ENCODE peak calls at places on chromosome 20, in six cellular contexts. One of them, this sample, is unnamed.

GRCh38 chr20:10658876-10659632 is 14.7 kb downstream of the JAG1 start:
- DNase-seq in vagina: no peak
- DNase-seq in sigmoid colon: no peak
- DNase-seq in transverse colon: no peak
- DNase-seq in GM12891: no peak
- DNase-seq in HepG2: no peak
- DNase-seq in this sample: no peak

GRCh38 chr20:36779656-36780025 is 6.1 kb upstream of the DSN1 start:
- DNase-seq in sigmoid colon: no peak
- DNase-seq in HepG2: no peak
- DNase-seq in GM12891: no peak
- DNase-seq in vagina: no peak
- DNase-seq in transverse colon: no peak
- DNase-seq in this sample: no peak

GRCh38 chr20:45842169-45842812 is 8.7 kb downstream of the SNX21 start:
- DNase-seq in sigmoid colon: peak
- DNase-seq in GM12891: peak
- DNase-seq in transverse colon: peak
- DNase-seq in vagina: no peak
- DNase-seq in HepG2: no peak
- DNase-seq in this sample: no peak

GRCh38 chr20:44496976-44497375 is 21.3 kb downstream of the TTPAL start:
- DNase-seq in vagina: no peak
- DNase-seq in HepG2: no peak
- DNase-seq in transverse colon: no peak
- DNase-seq in sigmoid colon: peak
- DNase-seq in GM12891: no peak
- DNase-seq in this sample: no peak

GRCh38 chr20:39623584-39624234 is 661.6 kb downstream of the DHX35 start:
- DNase-seq in GM12891: no peak
- DNase-seq in vagina: no peak
- DNase-seq in transverse colon: no peak
- DNase-seq in sigmoid colon: no peak
- DNase-seq in HepG2: no peak
- DNase-seq in this sample: no peak

GRCh38 chr20:20318318-20319161 is 49.4 kb upstream of the INSM1 start:
- DNase-seq in GM12891: no peak
- DNase-seq in sigmoid colon: no peak
- DNase-seq in transverse colon: no peak
- DNase-seq in HepG2: no peak
- DNase-seq in vagina: no peak
- DNase-seq in this sample: no peak

GRCh38 chr20:19254956-19255355 is 42.5 kb downstream of the SLC24A3 start:
- DNase-seq in sigmoid colon: no peak
- DNase-seq in transverse colon: no peak
- DNase-seq in HepG2: no peak
- DNase-seq in vagina: no peak
- DNase-seq in GM12891: no peak
- DNase-seq in this sample: no peak

GRCh38 chr20:1087311-1087710 is 31.1 kb upstream of the PSMF1 start:
- DNase-seq in transverse colon: no peak
- DNase-seq in vagina: no peak
- DNase-seq in GM12891: no peak
- DNase-seq in HepG2: no peak
- DNase-seq in sigmoid colon: no peak
- DNase-seq in this sample: no peak

GRCh38 chr20:35327074-35327976 is 35.1 kb upstream of the FAM83C start:
- DNase-seq in vagina: no peak
- DNase-seq in transverse colon: peak
- DNase-seq in HepG2: peak
- DNase-seq in sigmoid colon: no peak
- DNase-seq in GM12891: no peak
- DNase-seq in this sample: no peak

GRCh38 chr20:44502968-44503367 is 18.9 kb downstream of the SERINC3 start:
- DNase-seq in GM12891: no peak
- DNase-seq in transverse colon: no peak
- DNase-seq in HepG2: no peak
- DNase-seq in vagina: no peak
- DNase-seq in sigmoid colon: no peak
- DNase-seq in this sample: no peak

GRCh38 chr20:20706285-20706684 is 6.2 kb downstream of the RALGAPA2 start:
- DNase-seq in HepG2: peak
- DNase-seq in sigmoid colon: no peak
- DNase-seq in GM12891: no peak
- DNase-seq in transverse colon: no peak
- DNase-seq in vagina: no peak
- DNase-seq in this sample: no peak

GRCh38 chr20:54015496-54015895 is 54.9 kb downstream of the BCAS1 start:
- DNase-seq in vagina: no peak
- DNase-seq in HepG2: no peak
- DNase-seq in sigmoid colon: no peak
- DNase-seq in GM12891: no peak
- DNase-seq in transverse colon: no peak
- DNase-seq in this sample: no peak

GRCh38 chr20:63597651-63598478 is 23.8 kb upstream of the HELZ2 start:
- DNase-seq in sigmoid colon: no peak
- DNase-seq in HepG2: no peak
- DNase-seq in transverse colon: no peak
- DNase-seq in GM12891: no peak
- DNase-seq in vagina: no peak
- DNase-seq in this sample: no peak

GRCh38 chr20:63595416-63596127 is 21.5 kb upstream of the HELZ2 start:
- DNase-seq in GM12891: no peak
- DNase-seq in sigmoid colon: no peak
- DNase-seq in vagina: no peak
- DNase-seq in transverse colon: no peak
- DNase-seq in HepG2: no peak
- DNase-seq in this sample: no peak

GRCh38 chr20:63596423-63596822 is 22.4 kb upstream of the HELZ2 start:
- DNase-seq in transverse colon: no peak
- DNase-seq in sigmoid colon: no peak
- DNase-seq in HepG2: no peak
- DNase-seq in vagina: no peak
- DNase-seq in GM12891: no peak
- DNase-seq in this sample: no peak

GRCh38 chr20:63599396-63600050 is 25.5 kb upstream of the HELZ2 start:
- DNase-seq in transverse colon: no peak
- DNase-seq in vagina: no peak
- DNase-seq in GM12891: no peak
- DNase-seq in HepG2: no peak
- DNase-seq in sigmoid colon: no peak
- DNase-seq in this sample: no peak

GRCh38 chr20:63598479-63599395 is 24.7 kb upstream of the HELZ2 start:
- DNase-seq in transverse colon: no peak
- DNase-seq in GM12891: no peak
- DNase-seq in HepG2: no peak
- DNase-seq in vagina: no peak
- DNase-seq in sigmoid colon: no peak
- DNase-seq in this sample: no peak
- TF ChIP-seq POLR2AphosphoS5 in transverse colon: no peak
- TF ChIP-seq POLR2AphosphoS5 in GM12891: no peak
- TF ChIP-seq POLR2AphosphoS5 in HepG2: no peak
- TF ChIP-seq POLR2AphosphoS5 in vagina: no peak
- TF ChIP-seq POLR2AphosphoS5 in sigmoid colon: no peak
- TF ChIP-seq POLR2AphosphoS5 in this sample: no peak

GRCh38 chr20:43360016-43360415 is 97.7 kb upstream of the SRSF6 start:
- DNase-seq in vagina: no peak
- DNase-seq in GM12891: no peak
- DNase-seq in transverse colon: no peak
- DNase-seq in sigmoid colon: no peak
- DNase-seq in HepG2: no peak
- DNase-seq in this sample: no peak
- TF ChIP-seq POLR2AphosphoS5 in vagina: no peak
- TF ChIP-seq POLR2AphosphoS5 in GM12891: no peak
- TF ChIP-seq POLR2AphosphoS5 in transverse colon: no peak
- TF ChIP-seq POLR2AphosphoS5 in sigmoid colon: no peak
- TF ChIP-seq POLR2AphosphoS5 in HepG2: no peak
- TF ChIP-seq POLR2AphosphoS5 in this sample: no peak

GRCh38 chr20:46946796-46947195 is 52.2 kb downstream of the EYA2 start:
- DNase-seq in sigmoid colon: peak
- DNase-seq in vagina: no peak
- DNase-seq in transverse colon: no peak
- DNase-seq in HepG2: no peak
- DNase-seq in GM12891: no peak
- DNase-seq in this sample: no peak
- TF ChIP-seq POLR2AphosphoS5 in sigmoid colon: no peak
- TF ChIP-seq POLR2AphosphoS5 in vagina: no peak
- TF ChIP-seq POLR2AphosphoS5 in transverse colon: no peak
- TF ChIP-seq POLR2AphosphoS5 in HepG2: no peak
- TF ChIP-seq POLR2AphosphoS5 in GM12891: no peak
- TF ChIP-seq POLR2AphosphoS5 in this sample: no peak

GRCh38 chr20:14986656-14987055 is 649.2 kb upstream of the FLRT3 start:
- DNase-seq in sigmoid colon: no peak
- DNase-seq in GM12891: no peak
- DNase-seq in HepG2: no peak
- DNase-seq in vagina: no peak
- DNase-seq in transverse colon: no peak
- DNase-seq in this sample: no peak

GRCh38 chr20:14989891-14990290 is 652.5 kb upstream of the FLRT3 start:
- DNase-seq in transverse colon: no peak
- DNase-seq in vagina: no peak
- DNase-seq in HepG2: no peak
- DNase-seq in sigmoid colon: no peak
- DNase-seq in GM12891: no peak
- DNase-seq in this sample: no peak

GRCh38 chr20:14984305-14984704 is 646.9 kb upstream of the FLRT3 start:
- DNase-seq in sigmoid colon: no peak
- DNase-seq in transverse colon: no peak
- DNase-seq in vagina: no peak
- DNase-seq in GM12891: no peak
- DNase-seq in HepG2: no peak
- DNase-seq in this sample: no peak

GRCh38 chr20:14984768-14985622 is 647.6 kb upstream of the FLRT3 start:
- DNase-seq in transverse colon: no peak
- DNase-seq in sigmoid colon: no peak
- DNase-seq in GM12891: no peak
- DNase-seq in HepG2: peak
- DNase-seq in vagina: no peak
- DNase-seq in this sample: no peak

GRCh38 chr20:14986026-14986655 is 648.7 kb upstream of the FLRT3 start:
- DNase-seq in vagina: no peak
- DNase-seq in transverse colon: peak
- DNase-seq in GM12891: no peak
- DNase-seq in HepG2: peak
- DNase-seq in sigmoid colon: no peak
- DNase-seq in this sample: no peak
- TF ChIP-seq POLR2AphosphoS5 in vagina: no peak
- TF ChIP-seq POLR2AphosphoS5 in transverse colon: peak
- TF ChIP-seq POLR2AphosphoS5 in GM12891: no peak
- TF ChIP-seq POLR2AphosphoS5 in HepG2: peak
- TF ChIP-seq POLR2AphosphoS5 in sigmoid colon: no peak
- TF ChIP-seq POLR2AphosphoS5 in this sample: no peak

GRCh38 chr20:58667975-58668374 is 16.9 kb downstream of the STX16 start:
- DNase-seq in sigmoid colon: no peak
- DNase-seq in transverse colon: no peak
- DNase-seq in GM12891: no peak
- DNase-seq in vagina: no peak
- DNase-seq in HepG2: no peak
- DNase-seq in this sample: no peak
- TF ChIP-seq POLR2AphosphoS5 in sigmoid colon: no peak
- TF ChIP-seq POLR2AphosphoS5 in transverse colon: no peak
- TF ChIP-seq POLR2AphosphoS5 in GM12891: no peak
- TF ChIP-seq POLR2AphosphoS5 in vagina: no peak
- TF ChIP-seq POLR2AphosphoS5 in HepG2: no peak
- TF ChIP-seq POLR2AphosphoS5 in this sample: no peak

GRCh38 chr20:15637971-15638754 is 935.1 kb downstream of the KIF16B start:
- DNase-seq in GM12891: no peak
- DNase-seq in sigmoid colon: no peak
- DNase-seq in HepG2: no peak
- DNase-seq in transverse colon: no peak
- DNase-seq in vagina: no peak
- DNase-seq in this sample: no peak
- TF ChIP-seq POLR2AphosphoS5 in GM12891: no peak
- TF ChIP-seq POLR2AphosphoS5 in sigmoid colon: peak
- TF ChIP-seq POLR2AphosphoS5 in HepG2: no peak
- TF ChIP-seq POLR2AphosphoS5 in transverse colon: no peak
- TF ChIP-seq POLR2AphosphoS5 in vagina: no peak
- TF ChIP-seq POLR2AphosphoS5 in this sample: no peak

GRCh38 chr20:58175836-58176235 is 52.6 kb downstream of the ANKRD60 start:
- DNase-seq in GM12891: no peak
- DNase-seq in HepG2: no peak
- DNase-seq in transverse colon: no peak
- DNase-seq in vagina: no peak
- DNase-seq in sigmoid colon: no peak
- DNase-seq in this sample: no peak

GRCh38 chr20:58179083-58179431 is 49.4 kb downstream of the ANKRD60 start:
- DNase-seq in transverse colon: no peak
- DNase-seq in sigmoid colon: no peak
- DNase-seq in vagina: no peak
- DNase-seq in HepG2: no peak
- DNase-seq in GM12891: no peak
- DNase-seq in this sample: no peak

GRCh38 chr20:58177799-58178198 is 50.7 kb downstream of the ANKRD60 start:
- DNase-seq in transverse colon: no peak
- DNase-seq in sigmoid colon: no peak
- DNase-seq in HepG2: no peak
- DNase-seq in vagina: no peak
- DNase-seq in GM12891: no peak
- DNase-seq in this sample: no peak

GRCh38 chr20:58182521-58183140 is 45.8 kb downstream of the ANKRD60 start:
- DNase-seq in GM12891: no peak
- DNase-seq in vagina: no peak
- DNase-seq in sigmoid colon: no peak
- DNase-seq in HepG2: no peak
- DNase-seq in transverse colon: no peak
- DNase-seq in this sample: no peak

GRCh38 chr20:58179432-58180099 is 48.9 kb downstream of the ANKRD60 start:
- DNase-seq in vagina: no peak
- DNase-seq in transverse colon: peak
- DNase-seq in HepG2: peak
- DNase-seq in sigmoid colon: peak
- DNase-seq in GM12891: peak
- DNase-seq in this sample: no peak
- TF ChIP-seq POLR2AphosphoS5 in vagina: no peak
- TF ChIP-seq POLR2AphosphoS5 in transverse colon: no peak
- TF ChIP-seq POLR2AphosphoS5 in HepG2: no peak
- TF ChIP-seq POLR2AphosphoS5 in sigmoid colon: no peak
- TF ChIP-seq POLR2AphosphoS5 in GM12891: no peak
- TF ChIP-seq POLR2AphosphoS5 in this sample: no peak